ENCODE peak calls at places on chromosome 3, in nine cellular contexts. E, F, J, L, V, M, H, D and K are unnamed samples.

GRCh38 chr3:70754314-70754713 is 441.9 kb upstream of the MDFIC2 start:
- DNase-seq in L (no peak), H (no peak), D (no peak), V (no peak), F (no peak), M (no peak), E (no peak), J (peak), K (no peak)

GRCh38 chr3:173397161-173398110 is at the start of gene NLGN1:
- DNase-seq in J (peak), L (peak), D (no peak), V (peak), F (peak), H (no peak), E (no peak), M (peak), K (peak)

GRCh38 chr3:179288845-179289244 is 34.0 kb upstream of the ZNF639 start:
- DNase-seq in H (no peak), J (no peak), E (no peak), F (peak), M (no peak), D (no peak), V (no peak), L (no peak), K (peak)

GRCh38 chr3:127371846-127372245 is 84.0 kb upstream of the PRR20G start:
- DNase-seq in L (peak), M (no peak), J (no peak), V (no peak), D (no peak), F (no peak), E (no peak), H (no peak), K (no peak)

GRCh38 chr3:189143321-189143720 is 28.4 kb upstream of the TPRG1 start:
- DNase-seq in D (no peak), J (no peak), H (no peak), L (no peak), V (no peak), M (no peak), F (no peak), E (no peak), K (no peak)

GRCh38 chr3:181616088-181617070 is 95.3 kb upstream of the SOX2 start:
- DNase-seq in V (no peak), H (no peak), F (no peak), E (no peak), J (no peak), D (no peak), L (no peak), M (no peak), K (no peak)

GRCh38 chr3:114093596-114093995 is 37.1 kb downstream of the QTRT2 start:
- DNase-seq in V (no peak), D (no peak), E (no peak), J (peak), L (peak), H (no peak), M (no peak), F (no peak), K (peak)

GRCh38 chr3:170033489-170033888 is 4.3 kb upstream of the GPR160 start:
- DNase-seq in E (peak), J (no peak), L (no peak), H (peak), D (peak), M (no peak), V (no peak), F (no peak), K (no peak)

GRCh38 chr3:146640955-146641867 is 36.1 kb upstream of the PLSCR5 start:
- DNase-seq in M (peak), L (no peak), E (no peak), V (no peak), J (peak), D (no peak), H (no peak), F (no peak), K (peak)

GRCh38 chr3:46715507-46716175 is 2.0 kb downstream of the PRSS50 start:
- DNase-seq in H (no peak), D (no peak), J (no peak), L (no peak), F (no peak), V (no peak), M (no peak), E (no peak), K (no peak)

GRCh38 chr3:184460276-184460675 is 80.4 kb downstream of the CHRD start:
- DNase-seq in L (no peak), E (no peak), V (no peak), H (no peak), J (no peak), F (no peak), M (no peak), D (no peak), K (no peak)

GRCh38 chr3:124513610-124513997 is 216.6 kb upstream of the UMPS start:
- DNase-seq in E (no peak), J (no peak), V (peak), M (no peak), F (no peak), D (no peak), L (no peak), H (no peak), K (no peak)

GRCh38 chr3:72745146-72745976 is 102.9 kb downstream of the SHQ1 start:
- DNase-seq in L (no peak), E (no peak), J (no peak), F (no peak), H (no peak), V (no peak), M (no peak), D (no peak), K (no peak)

GRCh38 chr3:112424394-112424793 is 74.9 kb downstream of the BTLA start:
- DNase-seq in F (no peak), J (no peak), E (no peak), H (no peak), M (no peak), V (no peak), D (no peak), L (no peak), K (no peak)

GRCh38 chr3:17795733-17796132 is 53.3 kb upstream of the TBC1D5 start:
- DNase-seq in H (no peak), M (no peak), D (no peak), V (no peak), J (peak), L (no peak), F (no peak), E (no peak), K (no peak)

GRCh38 chr3:36681867-36682266 is 82.5 kb downstream of the DCLK3 start:
- DNase-seq in L (no peak), M (no peak), J (no peak), V (no peak), E (no peak), H (no peak), D (no peak), F (no peak), K (no peak)

GRCh38 chr3:146080578-146080977 is 80.4 kb downstream of the PLOD2 start:
- DNase-seq in E (no peak), J (no peak), L (no peak), M (no peak), H (no peak), D (no peak), V (no peak), F (no peak), K (no peak)

GRCh38 chr3:30372837-30373236 is 233.6 kb upstream of the TGFBR2 start:
- DNase-seq in J (no peak), V (no peak), M (no peak), H (no peak), D (no peak), F (no peak), E (no peak), L (no peak), K (no peak)

GRCh38 chr3:155908086-155908485 is 37.6 kb downstream of the GMPS start:
- DNase-seq in H (no peak), L (no peak), D (no peak), M (no peak), F (no peak), E (no peak), J (no peak), V (no peak), K (no peak)

GRCh38 chr3:124121379-124122336 is 129.7 kb upstream of the ROPN1 start:
- DNase-seq in E (no peak), F (no peak), J (no peak), V (no peak), L (no peak), D (no peak), H (no peak), M (no peak), K (no peak)

GRCh38 chr3:171770689-171771620 is 39.3 kb downstream of the PLD1 start:
- DNase-seq in F (peak), E (no peak), L (peak), D (no peak), H (no peak), V (peak), M (peak), J (peak), K (peak)

GRCh38 chr3:178562143-178562868 is 26.1 kb downstream of the KCNMB2 start:
- DNase-seq in M (no peak), E (no peak), V (no peak), F (no peak), J (no peak), D (no peak), H (no peak), L (peak), K (no peak)

GRCh38 chr3:87196879-87197278 is 30.2 kb upstream of the CHMP2B start:
- DNase-seq in J (no peak), D (no peak), F (no peak), M (no peak), H (no peak), V (no peak), L (no peak), E (no peak), K (peak)

GRCh38 chr3:119891944-119892721 is 110.2 kb downstream of the NR1I2 start:
- DNase-seq in E (no peak), D (no peak), M (peak), V (peak), H (peak), F (peak), L (no peak), J (peak), K (peak)

GRCh38 chr3:150528359-150528797 is 17.9 kb downstream of the SERP1 start:
- DNase-seq in V (no peak), J (peak), F (no peak), D (no peak), L (no peak), E (no peak), H (no peak), M (no peak), K (peak)

GRCh38 chr3:126300761-126301481 is 56.3 kb downstream of the KLF15 start:
- DNase-seq in J (no peak), L (peak), M (no peak), V (no peak), E (no peak), D (no peak), F (no peak), H (no peak), K (no peak)

GRCh38 chr3:197820550-197821335 is 29.7 kb downstream of the LRCH3 start:
- DNase-seq in V (no peak), L (no peak), J (no peak), H (no peak), D (no peak), F (peak), E (no peak), M (no peak), K (no peak)

GRCh38 chr3:124707667-124708066 is 22.6 kb upstream of the UMPS start:
- DNase-seq in V (no peak), H (no peak), M (no peak), J (peak), L (no peak), E (no peak), F (no peak), D (no peak), K (no peak)

GRCh38 chr3:111963424-111963823 is 15.4 kb upstream of the ABHD10 start:
- DNase-seq in V (no peak), L (no peak), J (peak), E (no peak), H (no peak), D (no peak), F (no peak), M (no peak), K (no peak)